ENCODE peak calls at places on chromosomes 16 and 17, in five cellular contexts. E is SHP77, H is endodermal cell, Y is Calu3, U is A172. Z is an unnamed sample.

GRCh38 chr17:60993497-60993896 is 315.8 kb downstream of the BCAS3 start:
- DNase-seq in U (no peak), Y (no peak), E (no peak), H (no peak), Z (no peak)

GRCh38 chr17:40474419-40475002 is 26.9 kb downstream of the TNS4 start:
- DNase-seq in E (no peak), Y (no peak), U (no peak), H (peak; percentile 76), Z (no peak)

GRCh38 chr16:59591480-59591879 is 857.4 kb upstream of the GOT2 start:
- DNase-seq in Y (no peak), E (no peak), U (no peak), H (no peak), Z (peak; percentile 14)

GRCh38 chr17:36943250-36944220 is 5.2 kb upstream of the AATF start:
- DNase-seq in H (peak; percentile 81), E (no peak), U (no peak), Y (no peak), Z (no peak)

GRCh38 chr17:40932608-40933007 is 4.8 kb downstream of the KRT23 start:
- DNase-seq in H (no peak), Y (no peak), E (no peak), U (no peak), Z (no peak)

GRCh38 chr16:27843800-27844199 is 219.7 kb downstream of the GSG1L start:
- DNase-seq in Y (no peak), U (peak; percentile 11), H (no peak), E (no peak), Z (peak; percentile 64)

GRCh38 chr17:50916026-50916707 is 50.0 kb upstream of the TOB1 start:
- DNase-seq in H (no peak), E (no peak), U (peak; percentile 28), Y (no peak), Z (no peak)

GRCh38 chr16:26598061-26598460 is 468.7 kb upstream of the C16orf82 start:
- DNase-seq in U (no peak), H (peak; percentile 81), Y (no peak), E (no peak), Z (no peak)

GRCh38 chr16:354286-354881 is 1.9 kb upstream of the AXIN1 start:
- DNase-seq in H (no peak), Y (no peak), E (no peak), U (no peak), Z (no peak)

GRCh38 chr16:72856797-72857196 is 191.1 kb downstream of the ZFHX3 start:
- DNase-seq in Y (peak; percentile 56), E (peak; percentile 16), U (peak; percentile 19), H (peak; percentile 82), Z (no peak)

GRCh38 chr16:53805747-53806146 is 101.8 kb downstream of the FTO start:
- DNase-seq in H (peak; percentile 50), Y (no peak), E (no peak), U (no peak), Z (no peak)

GRCh38 chr16:25108054-25108453 is 3.5 kb upstream of the LCMT1 start:
- DNase-seq in U (peak; percentile 21), E (peak; percentile 51), Y (peak; percentile 45), H (peak; percentile 73), Z (no peak)

GRCh38 chr16:10600792-10601443 is 20.5 kb upstream of the EMP2 start:
- DNase-seq in Y (no peak), E (no peak), U (no peak), H (no peak), Z (no peak)

GRCh38 chr17:75566456-75567233 is 21.0 kb upstream of the MYO15B start:
- DNase-seq in Y (no peak), E (no peak), U (no peak), H (no peak), Z (no peak)